ENCODE peak calls at places on chromosomes 5 and 9, in five cellular contexts. O is midbrain; Y is T-cell; N is fibroblast of mammary gland; X is stimulated activated CD4-positive, alpha-beta T cell treated with anti-CD3 and anti-CD28 coated beads, TNF-alpha, amount 100 ng/mL, for 24 hours. K is an unnamed sample.

GRCh38 chr5:24644757-24645156 is at the start of gene CDH10:
- DNase-seq in O (peak; percentile 47), Y (no peak), N (no peak), X (no peak), K (no peak)

GRCh38 chr5:107555425-107556090 is 115.2 kb downstream of the EFNA5 start:
- DNase-seq in O (no peak), Y (no peak), N (no peak), X (no peak), K (no peak)

GRCh38 chr5:54523534-54523933 is 6.0 kb downstream of the SNX18 start:
- DNase-seq in O (no peak), Y (no peak), N (no peak), X (no peak), K (no peak)

GRCh38 chr5:103624035-103624461 is 61.5 kb upstream of the NUDT12 start:
- DNase-seq in O (no peak), Y (no peak), N (peak; percentile 93), X (no peak), K (no peak)

GRCh38 chr9:93013856-93014582 is 44.5 kb upstream of the SUSD3 start:
- DNase-seq in O (no peak), Y (no peak), N (no peak), X (no peak), K (no peak)

GRCh38 chr9:99905833-99906402 is 536 bp upstream of the STX17 start:
- DNase-seq in O (no peak), Y (no peak), N (peak; percentile 16), X (no peak), K (no peak)

GRCh38 chr5:139105621-139106071 is 92.5 kb downstream of the SIL1 start:
- DNase-seq in O (peak; percentile 26), Y (no peak), N (no peak), X (no peak), K (no peak)

GRCh38 chr5:10860645-10861455 is 99.8 kb upstream of the DAP start:
- DNase-seq in O (no peak), Y (no peak), N (peak; percentile 43), X (no peak), K (no peak)

GRCh38 chr9:98462310-98462709 is 206.9 kb upstream of the TBC1D2 start:
- DNase-seq in O (no peak), Y (no peak), N (no peak), X (no peak), K (no peak)

GRCh38 chr9:89304479-89305188 is 6.4 kb upstream of the CKS2 start:
- DNase-seq in O (no peak), Y (no peak), N (no peak), X (no peak), K (no peak)

GRCh38 chr9:126626117-126627022 is 12.6 kb downstream of the LMX1B start:
- DNase-seq in O (no peak), Y (no peak), N (no peak), X (no peak), K (no peak)

GRCh38 chr5:171672556-171672955 is 113.1 kb upstream of the SMIM23 start:
- DNase-seq in O (no peak), Y (no peak), N (no peak), X (no peak), K (no peak)

GRCh38 chr5:133907075-133907474 is 61.4 kb downstream of the C5orf15 start:
- DNase-seq in O (peak; percentile 49), Y (no peak), N (no peak), X (no peak), K (no peak)

GRCh38 chr5:98296426-98296825 is 477.0 kb upstream of the RGMB start:
- DNase-seq in O (no peak), Y (no peak), N (peak; percentile 65), X (no peak), K (no peak)

GRCh38 chr5:117103703-117104102 is 529.1 kb upstream of the SEMA6A start:
- DNase-seq in O (no peak), Y (no peak), N (no peak), X (no peak), K (no peak)

GRCh38 chr9:137814436-137814835 is 63.1 kb upstream of the CACNA1B start:
- DNase-seq in O (no peak), Y (no peak), N (no peak), X (no peak), K (no peak)